ENCODE peak calls at places on chromosome 2, in four cellular contexts. One of them, this sample, is unnamed.

GRCh38 chr2:200901459-200902072 is 12.4 kb downstream of the NIF3L1 start:
- DNase-seq in transverse colon: peak
- DNase-seq in NB4: peak
- DNase-seq in ovary: no peak
- DNase-seq in this sample: peak

GRCh38 chr2:46198164-46198883 is 98.9 kb upstream of the EPAS1 start:
- DNase-seq in transverse colon: no peak
- DNase-seq in NB4: no peak
- DNase-seq in ovary: no peak
- DNase-seq in this sample: no peak

GRCh38 chr2:111118455-111119003 is 2.2 kb upstream of the BCL2L11 start:
- DNase-seq in ovary: peak
- DNase-seq in transverse colon: no peak
- DNase-seq in NB4: no peak
- DNase-seq in this sample: no peak

GRCh38 chr2:231104115-231104713 is 20.6 kb downstream of the HTR2B start:
- DNase-seq in transverse colon: peak
- DNase-seq in NB4: peak
- DNase-seq in ovary: peak
- DNase-seq in this sample: peak

GRCh38 chr2:102790086-102790453 is 28.2 kb downstream of the TMEM182 start:
- DNase-seq in ovary: no peak
- DNase-seq in transverse colon: no peak
- DNase-seq in NB4: no peak
- DNase-seq in this sample: no peak

GRCh38 chr2:69436594-69436936 is 670 bp downstream of the NFU1 start:
- DNase-seq in ovary: no peak
- DNase-seq in transverse colon: no peak
- DNase-seq in NB4: no peak
- DNase-seq in this sample: peak

GRCh38 chr2:190911813-190912212 is 31.2 kb downstream of the GLS start:
- DNase-seq in transverse colon: no peak
- DNase-seq in NB4: no peak
- DNase-seq in ovary: no peak
- DNase-seq in this sample: peak

GRCh38 chr2:171216631-171217030 is 55.9 kb upstream of the TLK1 start:
- DNase-seq in NB4: no peak
- DNase-seq in ovary: no peak
- DNase-seq in transverse colon: no peak
- DNase-seq in this sample: no peak

GRCh38 chr2:144660518-144661316 is 140.8 kb upstream of the ZEB2 start:
- DNase-seq in ovary: no peak
- DNase-seq in transverse colon: no peak
- DNase-seq in NB4: peak
- DNase-seq in this sample: no peak

GRCh38 chr2:104702026-104702425 is 151.9 kb upstream of the POU3F3 start:
- DNase-seq in NB4: no peak
- DNase-seq in transverse colon: no peak
- DNase-seq in ovary: no peak
- DNase-seq in this sample: no peak

GRCh38 chr2:62016957-62017356 is 111.5 kb downstream of the COMMD1 start:
- DNase-seq in NB4: no peak
- DNase-seq in transverse colon: no peak
- DNase-seq in ovary: no peak
- DNase-seq in this sample: no peak

GRCh38 chr2:42074661-42075060 is 26.8 kb downstream of the PKDCC start:
- DNase-seq in ovary: no peak
- DNase-seq in transverse colon: no peak
- DNase-seq in NB4: no peak
- DNase-seq in this sample: no peak

GRCh38 chr2:10012963-10013461 is 30.3 kb upstream of the KLF11 start:
- DNase-seq in NB4: no peak
- DNase-seq in transverse colon: no peak
- DNase-seq in ovary: peak
- DNase-seq in this sample: no peak

GRCh38 chr2:151299940-151300539 is 10.6 kb upstream of the NMI start:
- DNase-seq in NB4: no peak
- DNase-seq in transverse colon: no peak
- DNase-seq in ovary: no peak
- DNase-seq in this sample: no peak

GRCh38 chr2:38515155-38516074 is 87.3 kb downstream of the HNRNPLL start:
- DNase-seq in NB4: peak
- DNase-seq in transverse colon: peak
- DNase-seq in ovary: peak
- DNase-seq in this sample: no peak

GRCh38 chr2:27752551-27753237 is 18.8 kb upstream of the MRPL33 start:
- DNase-seq in NB4: no peak
- DNase-seq in transverse colon: peak
- DNase-seq in ovary: no peak
- DNase-seq in this sample: no peak

GRCh38 chr2:45178359-45178758 is 169.1 kb upstream of the SIX2 start:
- DNase-seq in ovary: no peak
- DNase-seq in transverse colon: no peak
- DNase-seq in NB4: no peak
- DNase-seq in this sample: no peak

GRCh38 chr2:73175663-73176204 is 26.6 kb upstream of the NOTO start:
- DNase-seq in ovary: peak
- DNase-seq in NB4: peak
- DNase-seq in transverse colon: peak
- DNase-seq in this sample: peak

GRCh38 chr2:104502904-104503303 is 351.0 kb upstream of the POU3F3 start:
- DNase-seq in NB4: no peak
- DNase-seq in ovary: no peak
- DNase-seq in transverse colon: no peak
- DNase-seq in this sample: no peak

GRCh38 chr2:215137741-215138340 is 585 bp downstream of the ABCA12 start:
- DNase-seq in NB4: no peak
- DNase-seq in transverse colon: no peak
- DNase-seq in ovary: no peak
- DNase-seq in this sample: peak

GRCh38 chr2:112121682-112122254 is 16.4 kb upstream of the FBLN7 start:
- DNase-seq in transverse colon: no peak
- DNase-seq in ovary: no peak
- DNase-seq in NB4: peak
- DNase-seq in this sample: peak

GRCh38 chr2:196182439-196183171 is 11.2 kb upstream of the STK17B start:
- DNase-seq in NB4: no peak
- DNase-seq in transverse colon: no peak
- DNase-seq in ovary: no peak
- DNase-seq in this sample: peak

GRCh38 chr2:16318474-16319195 is 347.0 kb downstream of the CYRIA start:
- DNase-seq in NB4: peak
- DNase-seq in ovary: no peak
- DNase-seq in transverse colon: peak
- DNase-seq in this sample: no peak

GRCh38 chr2:101223814-101224231 is 28.9 kb upstream of the CNOT11 start:
- DNase-seq in transverse colon: peak
- DNase-seq in ovary: no peak
- DNase-seq in NB4: peak
- DNase-seq in this sample: peak

GRCh38 chr2:64837116-64837704 is 152.0 kb upstream of the SLC1A4 start:
- DNase-seq in NB4: peak
- DNase-seq in transverse colon: no peak
- DNase-seq in ovary: peak
- DNase-seq in this sample: no peak

GRCh38 chr2:128172191-128172590 is 81.2 kb downstream of the UGGT1 start:
- DNase-seq in NB4: peak
- DNase-seq in ovary: no peak
- DNase-seq in transverse colon: no peak
- DNase-seq in this sample: no peak

GRCh38 chr2:99106905-99107304 is 34.6 kb upstream of the C2orf15 start:
- DNase-seq in ovary: no peak
- DNase-seq in transverse colon: no peak
- DNase-seq in NB4: peak
- DNase-seq in this sample: no peak

GRCh38 chr2:65778126-65778525 is 345.7 kb upstream of the SPRED2 start:
- DNase-seq in transverse colon: no peak
- DNase-seq in ovary: no peak
- DNase-seq in NB4: no peak
- DNase-seq in this sample: no peak

GRCh38 chr2:174053285-174053684 is 88.1 kb upstream of the SP3 start:
- DNase-seq in transverse colon: no peak
- DNase-seq in ovary: no peak
- DNase-seq in NB4: no peak
- DNase-seq in this sample: no peak

GRCh38 chr2:174051741-174052638 is 86.8 kb upstream of the SP3 start:
- DNase-seq in transverse colon: peak
- DNase-seq in NB4: no peak
- DNase-seq in ovary: no peak
- DNase-seq in this sample: no peak

GRCh38 chr2:174051039-174051438 is 85.9 kb upstream of the SP3 start:
- DNase-seq in NB4: no peak
- DNase-seq in transverse colon: no peak
- DNase-seq in ovary: no peak
- DNase-seq in this sample: no peak

GRCh38 chr2:174053784-174054183 is 88.6 kb upstream of the SP3 start:
- DNase-seq in ovary: no peak
- DNase-seq in transverse colon: no peak
- DNase-seq in NB4: no peak
- DNase-seq in this sample: no peak

DNA sequence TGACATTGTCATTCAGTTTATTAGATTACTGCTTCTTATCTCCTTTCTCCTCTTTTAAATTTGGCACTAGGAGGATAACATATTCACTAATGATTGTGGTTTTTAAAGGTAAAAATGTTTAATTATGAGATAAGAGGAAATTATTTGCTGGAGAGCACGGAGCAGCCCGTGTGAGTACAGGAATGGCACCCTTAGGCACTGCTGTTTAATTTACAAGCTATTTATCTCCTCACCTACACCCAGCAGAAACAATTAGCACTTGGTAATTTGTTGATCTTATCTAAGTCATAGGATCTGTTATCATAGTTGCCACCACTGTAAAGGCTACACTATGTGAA is 87.4 kb upstream of the SP3 start:
- DNase-seq in ovary: no peak
- DNase-seq in transverse colon: no peak
- DNase-seq in NB4: no peak
- DNase-seq in this sample: no peak
- H3K4me3 ChIP-seq in ovary: no peak
- H3K4me3 ChIP-seq in transverse colon: no peak
- H3K4me3 ChIP-seq in NB4: no peak
- H3K4me3 ChIP-seq in this sample: no peak

DNA sequence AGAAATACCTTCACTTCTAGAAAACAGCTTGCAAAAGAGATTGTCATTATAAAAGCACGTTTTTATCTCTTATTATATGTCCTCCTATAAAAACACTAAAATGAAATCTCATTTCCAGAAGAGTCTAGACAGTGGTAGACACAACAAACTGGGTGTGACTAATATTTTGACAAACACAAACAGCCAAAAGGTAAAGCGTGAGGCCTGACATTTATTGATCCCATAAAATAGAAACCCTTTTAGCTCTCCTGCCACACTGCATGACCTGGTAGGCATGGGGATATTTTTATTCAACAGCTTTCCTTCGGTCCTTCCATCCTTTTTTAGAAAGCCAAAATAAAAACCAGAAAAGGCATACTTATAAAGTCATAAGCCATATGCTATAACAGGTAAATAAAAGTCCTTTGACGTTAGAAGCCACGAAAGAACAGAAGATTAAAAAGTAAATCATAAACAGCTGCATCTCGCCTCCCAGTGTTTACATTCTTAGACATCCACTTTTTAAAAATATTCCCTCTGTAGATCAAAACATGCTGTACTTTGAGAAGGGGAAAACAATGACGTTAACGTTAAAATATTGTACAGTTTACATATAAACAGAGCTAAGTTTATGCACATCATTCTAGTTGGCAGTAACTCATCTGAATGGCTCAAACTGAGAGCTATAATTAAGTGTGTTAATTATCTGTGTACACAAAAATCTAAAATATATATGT is 44.6 kb downstream of the IRS1 start:
- DNase-seq in transverse colon: no peak
- DNase-seq in ovary: no peak
- DNase-seq in NB4: no peak
- DNase-seq in this sample: no peak
- TF ChIP-seq CTCF in transverse colon: no peak
- TF ChIP-seq CTCF in ovary: no peak
- TF ChIP-seq CTCF in NB4: no peak
- TF ChIP-seq CTCF in this sample: no peak

GRCh38 chr2:203016716-203017115 is 2.0 kb downstream of the NBEAL1 start:
- DNase-seq in ovary: no peak
- DNase-seq in NB4: no peak
- DNase-seq in transverse colon: no peak
- DNase-seq in this sample: no peak

GRCh38 chr2:203014456-203015199 is at the start of gene NBEAL1:
- DNase-seq in NB4: peak
- DNase-seq in ovary: peak
- DNase-seq in transverse colon: peak
- DNase-seq in this sample: peak

GRCh38 chr2:203021986-203022385 is 7.3 kb downstream of the NBEAL1 start:
- DNase-seq in NB4: no peak
- DNase-seq in transverse colon: no peak
- DNase-seq in ovary: no peak
- DNase-seq in this sample: no peak

GRCh38 chr2:203019142-203019541 is 4.5 kb downstream of the NBEAL1 start:
- DNase-seq in NB4: no peak
- DNase-seq in transverse colon: no peak
- DNase-seq in ovary: no peak
- DNase-seq in this sample: no peak

DNA sequence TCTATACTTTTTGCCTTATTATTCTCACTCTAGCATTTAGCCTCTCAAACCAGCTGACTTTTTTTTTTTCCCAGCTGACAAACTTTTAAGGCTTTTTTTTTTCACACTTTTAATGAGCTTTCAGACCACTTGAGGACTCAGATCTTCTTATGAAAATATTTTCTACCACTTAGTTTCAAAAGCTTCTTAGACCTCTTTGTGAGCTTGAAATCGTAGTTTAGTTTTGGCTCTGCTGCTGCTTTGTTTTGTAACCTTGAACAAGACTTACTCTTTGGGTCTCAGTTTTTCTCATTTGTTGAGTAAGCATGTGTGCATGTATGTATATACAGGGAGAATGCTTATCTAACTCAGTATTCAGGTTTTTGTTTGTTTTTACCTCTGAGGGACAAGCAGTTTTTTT is 3.5 kb downstream of the NBEAL1 start:
- DNase-seq in ovary: no peak
- DNase-seq in NB4: peak
- DNase-seq in transverse colon: no peak
- DNase-seq in this sample: peak
- H3K4me3 ChIP-seq in ovary: peak
- H3K4me3 ChIP-seq in NB4: peak
- H3K4me3 ChIP-seq in transverse colon: peak
- H3K4me3 ChIP-seq in this sample: peak

DNA sequence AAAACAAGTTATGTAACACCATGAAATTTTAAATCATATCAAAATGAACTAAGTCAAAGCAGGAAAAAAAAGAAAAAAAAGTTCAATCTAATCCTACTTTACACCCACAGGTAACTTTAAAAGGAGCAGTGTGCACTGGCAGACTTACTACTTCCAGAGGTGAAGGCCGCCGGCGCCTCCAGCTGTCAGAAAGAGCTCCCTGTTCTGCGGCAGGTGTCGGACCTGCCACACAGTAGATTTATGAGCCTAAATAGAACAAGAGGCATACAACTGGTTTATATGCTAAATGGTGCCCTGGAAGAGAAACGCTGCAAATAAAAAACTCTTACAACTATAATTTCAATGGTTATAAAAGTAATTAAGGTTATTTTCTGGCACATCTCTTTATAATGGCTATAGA is 23.1 kb upstream of the PNO1 start:
- DNase-seq in transverse colon: peak
- DNase-seq in NB4: no peak
- DNase-seq in ovary: no peak
- DNase-seq in this sample: no peak
- TF ChIP-seq CTCF in transverse colon: no peak
- TF ChIP-seq CTCF in NB4: no peak
- TF ChIP-seq CTCF in ovary: no peak
- TF ChIP-seq CTCF in this sample: no peak